ENCODE peak calls at places on chromosomes 3 and 15, in six cellular contexts. One of them, this sample, is unnamed.

GRCh38 chr15:26051771-26052685 is 188.9 kb upstream of the ATP10A start:
- DNase-seq in H1: no peak
- DNase-seq in H9: no peak
- DNase-seq in neuronal stem cell: no peak
- DNase-seq in mesenchymal stem cell: no peak
- DNase-seq in trophoblast cell: no peak
- DNase-seq in this sample: no peak

GRCh38 chr3:125032683-125033082 is 23.1 kb downstream of the HEG1 start:
- DNase-seq in H1: no peak
- DNase-seq in H9: no peak
- DNase-seq in neuronal stem cell: no peak
- DNase-seq in mesenchymal stem cell: no peak
- DNase-seq in trophoblast cell: no peak
- DNase-seq in this sample: no peak

GRCh38 chr3:196989721-196990262 is 21.2 kb upstream of the PIGZ start:
- DNase-seq in H1: no peak
- DNase-seq in H9: no peak
- DNase-seq in neuronal stem cell: no peak
- DNase-seq in mesenchymal stem cell: no peak
- DNase-seq in trophoblast cell: no peak
- DNase-seq in this sample: no peak

GRCh38 chr15:81296673-81297072 is 27.3 kb downstream of the STARD5 start:
- DNase-seq in H1: no peak
- DNase-seq in H9: no peak
- DNase-seq in neuronal stem cell: no peak
- DNase-seq in mesenchymal stem cell: peak
- DNase-seq in trophoblast cell: peak
- DNase-seq in this sample: no peak

GRCh38 chr15:49831206-49831965 is 210.5 kb downstream of the DTWD1 start:
- DNase-seq in H1: no peak
- DNase-seq in H9: no peak
- DNase-seq in neuronal stem cell: no peak
- DNase-seq in mesenchymal stem cell: peak
- DNase-seq in trophoblast cell: peak
- DNase-seq in this sample: peak

GRCh38 chr3:64836097-64836496 is 148.3 kb upstream of the ADAMTS9 start:
- DNase-seq in H1: no peak
- DNase-seq in H9: no peak
- DNase-seq in neuronal stem cell: no peak
- DNase-seq in mesenchymal stem cell: no peak
- DNase-seq in trophoblast cell: no peak
- DNase-seq in this sample: no peak

GRCh38 chr3:67790043-67790442 is 135.6 kb upstream of the SUCLG2 start:
- DNase-seq in H1: peak
- DNase-seq in H9: peak
- DNase-seq in neuronal stem cell: peak
- DNase-seq in mesenchymal stem cell: peak
- DNase-seq in trophoblast cell: peak
- DNase-seq in this sample: peak

GRCh38 chr3:46882377-46883015 is 5.0 kb downstream of the PTH1R start:
- DNase-seq in H1: peak
- DNase-seq in H9: no peak
- DNase-seq in neuronal stem cell: peak
- DNase-seq in mesenchymal stem cell: peak
- DNase-seq in trophoblast cell: peak
- DNase-seq in this sample: no peak

GRCh38 chr3:11724615-11725339 is 81.1 kb upstream of the VGLL4 start:
- DNase-seq in H1: no peak
- DNase-seq in H9: no peak
- DNase-seq in neuronal stem cell: no peak
- DNase-seq in mesenchymal stem cell: no peak
- DNase-seq in trophoblast cell: no peak
- DNase-seq in this sample: no peak

GRCh38 chr15:63348392-63348791 is 33.3 kb downstream of the CA12 start:
- DNase-seq in H1: no peak
- DNase-seq in H9: no peak
- DNase-seq in neuronal stem cell: no peak
- DNase-seq in mesenchymal stem cell: peak
- DNase-seq in trophoblast cell: no peak
- DNase-seq in this sample: peak

GRCh38 chr15:88440021-88440420 is 27.2 kb downstream of the MRPL46 start:
- DNase-seq in H1: no peak
- DNase-seq in H9: no peak
- DNase-seq in neuronal stem cell: no peak
- DNase-seq in mesenchymal stem cell: peak
- DNase-seq in trophoblast cell: peak
- DNase-seq in this sample: peak

GRCh38 chr3:128983293-128984069 is 10.4 kb downstream of the CFAP92 start:
- DNase-seq in H1: no peak
- DNase-seq in H9: no peak
- DNase-seq in neuronal stem cell: no peak
- DNase-seq in mesenchymal stem cell: no peak
- DNase-seq in trophoblast cell: no peak
- DNase-seq in this sample: no peak

GRCh38 chr3:45321607-45322391 is 66.6 kb upstream of the LARS2 start:
- DNase-seq in H1: no peak
- DNase-seq in H9: no peak
- DNase-seq in neuronal stem cell: no peak
- DNase-seq in mesenchymal stem cell: no peak
- DNase-seq in trophoblast cell: no peak
- DNase-seq in this sample: no peak

GRCh38 chr15:38563723-38564519 is 693 bp downstream of the RASGRP1 start:
- DNase-seq in H1: peak
- DNase-seq in H9: peak
- DNase-seq in neuronal stem cell: peak
- DNase-seq in mesenchymal stem cell: peak
- DNase-seq in trophoblast cell: peak
- DNase-seq in this sample: peak

GRCh38 chr3:65953301-65953812 is 85.4 kb downstream of the MAGI1 start:
- DNase-seq in H1: peak
- DNase-seq in H9: peak
- DNase-seq in neuronal stem cell: no peak
- DNase-seq in mesenchymal stem cell: no peak
- DNase-seq in trophoblast cell: peak
- DNase-seq in this sample: no peak

GRCh38 chr3:62325896-62326295 is 47.5 kb downstream of the FEZF2 start:
- DNase-seq in H1: no peak
- DNase-seq in H9: no peak
- DNase-seq in neuronal stem cell: no peak
- DNase-seq in mesenchymal stem cell: no peak
- DNase-seq in trophoblast cell: no peak
- DNase-seq in this sample: no peak

GRCh38 chr3:23576379-23576959 is 229.3 kb upstream of the UBE2E1 start:
- DNase-seq in H1: no peak
- DNase-seq in H9: no peak
- DNase-seq in neuronal stem cell: no peak
- DNase-seq in mesenchymal stem cell: no peak
- DNase-seq in trophoblast cell: peak
- DNase-seq in this sample: no peak

GRCh38 chr3:154081305-154081704 is 39.9 kb upstream of the ARHGEF26 start:
- DNase-seq in H1: no peak
- DNase-seq in H9: no peak
- DNase-seq in neuronal stem cell: no peak
- DNase-seq in mesenchymal stem cell: no peak
- DNase-seq in trophoblast cell: no peak
- DNase-seq in this sample: no peak

GRCh38 chr15:34754171-34754580 is 622 bp downstream of the GJD2 start:
- DNase-seq in H1: peak
- DNase-seq in H9: no peak
- DNase-seq in neuronal stem cell: no peak
- DNase-seq in mesenchymal stem cell: no peak
- DNase-seq in trophoblast cell: no peak
- DNase-seq in this sample: no peak

GRCh38 chr3:153162513-153163348 is 705 bp downstream of the RAP2B start:
- DNase-seq in H1: peak
- DNase-seq in H9: peak
- DNase-seq in neuronal stem cell: peak
- DNase-seq in mesenchymal stem cell: peak
- DNase-seq in trophoblast cell: peak
- DNase-seq in this sample: peak

GRCh38 chr3:32884532-32885031 is 66.8 kb downstream of the TRIM71 start:
- DNase-seq in H1: no peak
- DNase-seq in H9: no peak
- DNase-seq in neuronal stem cell: no peak
- DNase-seq in mesenchymal stem cell: no peak
- DNase-seq in trophoblast cell: no peak
- DNase-seq in this sample: no peak

GRCh38 chr15:38425269-38425668 is 28.7 kb upstream of the FAM98B start:
- DNase-seq in H1: no peak
- DNase-seq in H9: no peak
- DNase-seq in neuronal stem cell: no peak
- DNase-seq in mesenchymal stem cell: no peak
- DNase-seq in trophoblast cell: no peak
- DNase-seq in this sample: no peak

DNA sequence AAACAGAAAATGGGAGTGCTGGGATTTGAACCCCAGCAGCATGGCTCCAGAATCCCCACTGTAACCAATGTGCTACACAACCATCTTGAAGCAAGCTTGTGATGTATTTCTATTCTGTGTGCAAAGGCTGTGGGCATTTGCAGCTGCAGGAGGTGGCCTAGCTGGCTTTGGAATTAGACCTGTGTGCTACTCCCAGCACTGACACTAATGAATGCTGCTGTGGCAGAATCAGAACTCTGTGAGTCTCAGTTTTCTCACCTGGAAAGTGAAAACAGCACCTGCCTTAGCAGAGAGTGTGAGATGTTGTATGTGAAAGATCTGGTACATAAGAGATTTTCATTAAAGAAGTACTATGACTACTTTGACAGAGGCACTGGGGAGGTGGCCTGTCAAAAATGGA is 21.5 kb upstream of the SMAD6 start:
- DNase-seq in H1: no peak
- DNase-seq in H9: no peak
- DNase-seq in neuronal stem cell: no peak
- DNase-seq in mesenchymal stem cell: no peak
- DNase-seq in trophoblast cell: no peak
- DNase-seq in this sample: no peak
- H4K91ac ChIP-seq in H1: no peak
- H4K91ac ChIP-seq in H9: no peak
- H4K91ac ChIP-seq in neuronal stem cell: no peak
- H4K91ac ChIP-seq in mesenchymal stem cell: no peak
- H4K91ac ChIP-seq in trophoblast cell: peak
- H4K91ac ChIP-seq in this sample: no peak

GRCh38 chr3:195249057-195249770 is 21.7 kb downstream of the XXYLT1 start:
- DNase-seq in H1: peak
- DNase-seq in H9: no peak
- DNase-seq in neuronal stem cell: no peak
- DNase-seq in mesenchymal stem cell: no peak
- DNase-seq in trophoblast cell: no peak
- DNase-seq in this sample: no peak
- H4K91ac ChIP-seq in H1: no peak
- H4K91ac ChIP-seq in H9: no peak
- H4K91ac ChIP-seq in neuronal stem cell: no peak
- H4K91ac ChIP-seq in mesenchymal stem cell: no peak
- H4K91ac ChIP-seq in trophoblast cell: no peak
- H4K91ac ChIP-seq in this sample: no peak

DNA sequence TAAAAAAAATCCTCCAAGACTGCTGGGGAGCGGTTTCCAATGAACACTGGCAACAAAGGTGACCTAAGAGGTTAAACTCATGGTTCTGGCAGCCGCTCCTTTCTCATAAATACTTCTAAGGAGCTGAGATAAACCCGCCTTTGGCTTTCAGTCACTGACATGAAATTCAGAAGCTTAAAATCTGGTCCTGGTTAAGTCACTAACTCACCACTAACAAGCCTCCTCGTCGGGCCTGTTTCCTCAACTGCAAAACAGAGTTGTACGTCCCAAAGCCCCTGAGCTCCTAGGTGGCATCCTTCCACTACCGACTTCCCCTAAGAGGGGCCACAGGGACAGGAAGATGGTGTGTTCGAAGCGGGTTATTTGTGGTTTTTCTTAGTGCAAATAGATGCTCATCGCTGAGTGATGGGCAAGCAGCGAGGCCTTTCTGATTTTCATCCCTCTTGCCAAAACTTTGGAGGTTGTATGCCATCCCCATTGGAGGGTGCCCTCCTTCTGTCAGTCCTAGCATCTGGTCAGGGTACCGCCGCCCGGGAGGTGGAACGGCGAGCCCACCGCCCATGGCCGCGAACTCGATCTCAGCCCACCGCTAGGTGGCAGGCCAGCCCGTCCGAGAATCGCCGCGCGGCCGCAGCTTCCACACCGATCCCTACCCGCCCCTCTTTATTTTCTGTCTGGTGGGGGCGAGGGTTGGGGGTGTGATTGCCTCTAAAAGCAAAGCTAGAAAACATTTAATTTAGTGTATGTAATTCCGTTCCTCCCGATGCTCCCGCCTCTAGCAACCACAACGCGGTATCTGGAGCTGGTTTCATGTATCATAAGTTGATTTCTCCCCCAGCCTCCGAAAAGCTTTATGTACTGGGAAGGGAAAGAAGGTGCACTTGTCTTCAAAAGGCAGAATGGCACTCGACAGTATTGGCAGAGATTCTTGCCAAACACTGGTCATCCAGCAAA is 4.5 kb downstream of the BCL6 start:
- DNase-seq in H1: peak
- DNase-seq in H9: peak
- DNase-seq in neuronal stem cell: peak
- DNase-seq in mesenchymal stem cell: peak
- DNase-seq in trophoblast cell: peak
- DNase-seq in this sample: peak
- H4K91ac ChIP-seq in H1: no peak
- H4K91ac ChIP-seq in H9: no peak
- H4K91ac ChIP-seq in neuronal stem cell: no peak
- H4K91ac ChIP-seq in mesenchymal stem cell: peak
- H4K91ac ChIP-seq in trophoblast cell: peak
- H4K91ac ChIP-seq in this sample: peak

GRCh38 chr3:138441742-138442141 is 7.3 kb downstream of the ESYT3 start:
- DNase-seq in H1: no peak
- DNase-seq in H9: no peak
- DNase-seq in neuronal stem cell: no peak
- DNase-seq in mesenchymal stem cell: peak
- DNase-seq in trophoblast cell: no peak
- DNase-seq in this sample: peak

GRCh38 chr3:138442996-138443395 is 8.6 kb downstream of the ESYT3 start:
- DNase-seq in H1: no peak
- DNase-seq in H9: no peak
- DNase-seq in neuronal stem cell: no peak
- DNase-seq in mesenchymal stem cell: no peak
- DNase-seq in trophoblast cell: no peak
- DNase-seq in this sample: no peak

GRCh38 chr3:138444104-138444503 is 9.7 kb downstream of the ESYT3 start:
- DNase-seq in H1: no peak
- DNase-seq in H9: no peak
- DNase-seq in neuronal stem cell: no peak
- DNase-seq in mesenchymal stem cell: no peak
- DNase-seq in trophoblast cell: peak
- DNase-seq in this sample: no peak

GRCh38 chr3:138441256-138441655 is 6.8 kb downstream of the ESYT3 start:
- DNase-seq in H1: no peak
- DNase-seq in H9: no peak
- DNase-seq in neuronal stem cell: no peak
- DNase-seq in mesenchymal stem cell: no peak
- DNase-seq in trophoblast cell: no peak
- DNase-seq in this sample: no peak

GRCh38 chr3:138442433-138442832 is 8.0 kb downstream of the ESYT3 start:
- DNase-seq in H1: no peak
- DNase-seq in H9: no peak
- DNase-seq in neuronal stem cell: no peak
- DNase-seq in mesenchymal stem cell: peak
- DNase-seq in trophoblast cell: peak
- DNase-seq in this sample: peak
- H4K91ac ChIP-seq in H1: no peak
- H4K91ac ChIP-seq in H9: no peak
- H4K91ac ChIP-seq in neuronal stem cell: no peak
- H4K91ac ChIP-seq in mesenchymal stem cell: no peak
- H4K91ac ChIP-seq in trophoblast cell: no peak
- H4K91ac ChIP-seq in this sample: no peak

This sample was measured in IMR-90.